ENCODE peak calls at places on chromosome 18, in nine cellular contexts. Q is stimulated activated CD4-positive, alpha-beta T cell treated with anti-CD3 and anti-CD28 coated beads, Interleukin-1b, Interleukin-23, amount 100 ng/mL, for 4 hours; M is KBM-7; H is AML-193; B is H54; Z is SK-N-MC; D is adrenal gland; W is NCI-H2029 treated with DMSO at 0.1 percent for 48 hours; E is AG08395. X is an unnamed sample.

GRCh38 chr18:49846263-49846662 is 32.9 kb upstream of the ACAA2 start:
- DNase-seq in Q (no peak), M (no peak), H (no peak), B (no peak), Z (no peak), D (no peak), W (no peak), E (peak; percentile 75), X (no peak)

GRCh38 chr18:75384144-75384543 is 43.4 kb downstream of the SMIM21 start:
- DNase-seq in Q (no peak), M (no peak), H (no peak), B (no peak), Z (no peak), D (no peak), W (no peak), E (no peak), X (no peak)

GRCh38 chr18:43620936-43621335 is 343.6 kb upstream of the SYT4 start:
- DNase-seq in Q (no peak), M (peak; percentile 71), H (peak; percentile 32), B (no peak), Z (no peak), D (no peak), W (no peak), E (peak; percentile 57), X (no peak)

GRCh38 chr18:54776282-54776977 is 51.8 kb upstream of the RAB27B start:
- DNase-seq in Q (no peak), M (peak; percentile 28), H (peak; percentile 86), B (peak; percentile 30), Z (no peak), D (no peak), W (no peak), E (peak; percentile 93), X (peak; percentile 90)

GRCh38 chr18:31454066-31454708 is 6.6 kb downstream of the DSG3 start:
- DNase-seq in Q (no peak), M (no peak), H (no peak), B (peak; percentile 37), Z (no peak), D (no peak), W (no peak), E (no peak), X (peak; percentile 85)

GRCh38 chr18:1499265-1499664 is 594.6 kb downstream of the ADCYAP1 start:
- DNase-seq in Q (no peak), M (peak; percentile 1), H (no peak), B (no peak), Z (no peak), D (no peak), W (no peak), E (no peak), X (no peak)

GRCh38 chr18:26051845-26052244 is 38.6 kb downstream of the SS18 start:
- DNase-seq in Q (no peak), M (no peak), H (no peak), B (no peak), Z (no peak), D (no peak), W (no peak), E (no peak), X (no peak)

GRCh38 chr18:46324556-46324955 is 220.4 kb downstream of the HAUS1 start:
- DNase-seq in Q (no peak), M (peak; percentile 33), H (peak; percentile 86), B (peak; percentile 78), Z (peak; percentile 58), D (no peak), W (no peak), E (peak; percentile 75), X (no peak)

GRCh38 chr18:35060092-35060491 is 18.9 kb downstream of the MAPRE2 start:
- DNase-seq in Q (no peak), M (no peak), H (no peak), B (no peak), Z (no peak), D (no peak), W (no peak), E (no peak), X (no peak)

GRCh38 chr18:36376361-36376760 is 78.8 kb downstream of the FHOD3 start:
- DNase-seq in Q (no peak), M (no peak), H (no peak), B (no peak), Z (no peak), D (peak; percentile 42), W (no peak), E (peak; percentile 78), X (no peak)

GRCh38 chr18:58316943-58317342 is 272.9 kb downstream of the NEDD4L start:
- DNase-seq in Q (no peak), M (no peak), H (no peak), B (no peak), Z (no peak), D (no peak), W (no peak), E (no peak), X (no peak)

GRCh38 chr18:49666045-49666444 is 104.2 kb downstream of the LIPG start:
- DNase-seq in Q (no peak), M (no peak), H (no peak), B (no peak), Z (no peak), D (no peak), W (no peak), E (no peak), X (no peak)

GRCh38 chr18:49335677-49336076 is 124.8 kb downstream of the DYM start:
- DNase-seq in Q (no peak), M (peak; percentile 3), H (no peak), B (no peak), Z (no peak), D (no peak), W (no peak), E (no peak), X (no peak)

GRCh38 chr18:58630071-58630470 is 1.2 kb upstream of the ALPK2 start:
- DNase-seq in Q (no peak), M (no peak), H (no peak), B (no peak), Z (no peak), D (no peak), W (no peak), E (no peak), X (no peak)